ENCODE peak calls at places on chromosomes 5 and 9, in six cellular contexts. S, V, E, Q, K and H are unnamed samples.

GRCh38 chr9:134682026-134682425 is 40.4 kb downstream of the COL5A1 start:
- DNase-seq in S (no peak), V (no peak), E (no peak), Q (no peak), K (no peak), H (no peak)

GRCh38 chr9:118023649-118024048 is 319.4 kb downstream of the TLR4 start:
- DNase-seq in S (no peak), V (no peak), E (no peak), Q (no peak), K (no peak), H (no peak)

GRCh38 chr5:1536298-1537165 is 12.8 kb upstream of the LPCAT1 start:
- DNase-seq in S (peak; percentile 16), V (peak; percentile 20), E (no peak), Q (no peak), K (peak; percentile 29), H (peak; percentile 48)

GRCh38 chr5:4229866-4230265 is 634.2 kb downstream of the IRX1 start:
- DNase-seq in S (no peak), V (no peak), E (no peak), Q (no peak), K (no peak), H (no peak)

GRCh38 chr5:157708866-157709265 is 22.4 kb upstream of the THG1L start:
- DNase-seq in S (no peak), V (peak; percentile 40), E (no peak), Q (no peak), K (no peak), H (no peak)

GRCh38 chr5:142432369-142432863 is 107.6 kb upstream of the SPRY4 start:
- DNase-seq in S (no peak), V (no peak), E (no peak), Q (no peak), K (no peak), H (no peak)

GRCh38 chr9:75788006-75788634 is 102.4 kb upstream of the PCSK5 start:
- DNase-seq in S (no peak), V (no peak), E (no peak), Q (no peak), K (no peak), H (no peak)

GRCh38 chr5:32909207-32909606 is 198.1 kb downstream of the NPR3 start:
- DNase-seq in S (no peak), V (peak; percentile 63), E (no peak), Q (no peak), K (no peak), H (peak; percentile 26)

GRCh38 chr5:53090229-53090628 is 19.3 kb downstream of the MOCS2 start:
- DNase-seq in S (no peak), V (no peak), E (no peak), Q (no peak), K (no peak), H (no peak)

GRCh38 chr5:139140631-139141071 is 57.5 kb downstream of the SIL1 start:
- DNase-seq in S (no peak), V (peak; percentile 30), E (no peak), Q (no peak), K (no peak), H (no peak)

GRCh38 chr9:138120511-138121437 is 243.2 kb downstream of the CACNA1B start:
- DNase-seq in S (no peak), V (no peak), E (no peak), Q (no peak), K (no peak), H (no peak)

GRCh38 chr9:138118601-138119071 is 241.1 kb downstream of the CACNA1B start:
- DNase-seq in S (peak; percentile 19), V (no peak), E (no peak), Q (no peak), K (no peak), H (no peak)

GRCh38 chr9:138119202-138120027 is 241.8 kb downstream of the CACNA1B start:
- DNase-seq in S (no peak), V (no peak), E (no peak), Q (no peak), K (no peak), H (no peak)

GRCh38 chr9:138121438-138122050 is 244.0 kb downstream of the CACNA1B start:
- DNase-seq in S (no peak), V (no peak), E (no peak), Q (no peak), K (no peak), H (no peak)

DNA sequence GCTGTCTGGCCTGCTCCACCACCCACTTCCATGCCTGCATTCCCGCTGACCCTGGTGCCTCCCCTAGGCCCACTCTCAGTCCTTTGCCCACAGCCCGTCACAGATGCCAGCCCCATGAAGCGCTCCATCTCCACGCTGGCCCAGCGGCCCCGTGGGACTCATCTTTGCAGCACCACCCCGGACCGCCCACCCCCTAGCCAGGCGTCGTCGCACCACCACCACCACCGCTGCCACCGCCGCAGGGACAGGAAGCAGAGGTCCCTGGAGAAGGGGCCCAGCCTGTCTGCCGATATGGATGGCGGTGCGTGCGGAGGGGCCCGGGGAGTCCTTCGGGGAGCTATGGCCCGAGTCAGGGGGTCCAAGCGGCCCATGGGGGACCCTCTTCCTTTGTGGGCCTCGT is 242.5 kb downstream of the CACNA1B start:
- DNase-seq in S (no peak), V (no peak), E (no peak), Q (no peak), K (no peak), H (no peak)
- H2BK15ac ChIP-seq in S (no peak overlapping the region), V (no peak overlapping the region), E (no peak overlapping the region), Q (no peak overlapping the region), K (no peak overlapping the region), H (no peak overlapping the region)

DNA sequence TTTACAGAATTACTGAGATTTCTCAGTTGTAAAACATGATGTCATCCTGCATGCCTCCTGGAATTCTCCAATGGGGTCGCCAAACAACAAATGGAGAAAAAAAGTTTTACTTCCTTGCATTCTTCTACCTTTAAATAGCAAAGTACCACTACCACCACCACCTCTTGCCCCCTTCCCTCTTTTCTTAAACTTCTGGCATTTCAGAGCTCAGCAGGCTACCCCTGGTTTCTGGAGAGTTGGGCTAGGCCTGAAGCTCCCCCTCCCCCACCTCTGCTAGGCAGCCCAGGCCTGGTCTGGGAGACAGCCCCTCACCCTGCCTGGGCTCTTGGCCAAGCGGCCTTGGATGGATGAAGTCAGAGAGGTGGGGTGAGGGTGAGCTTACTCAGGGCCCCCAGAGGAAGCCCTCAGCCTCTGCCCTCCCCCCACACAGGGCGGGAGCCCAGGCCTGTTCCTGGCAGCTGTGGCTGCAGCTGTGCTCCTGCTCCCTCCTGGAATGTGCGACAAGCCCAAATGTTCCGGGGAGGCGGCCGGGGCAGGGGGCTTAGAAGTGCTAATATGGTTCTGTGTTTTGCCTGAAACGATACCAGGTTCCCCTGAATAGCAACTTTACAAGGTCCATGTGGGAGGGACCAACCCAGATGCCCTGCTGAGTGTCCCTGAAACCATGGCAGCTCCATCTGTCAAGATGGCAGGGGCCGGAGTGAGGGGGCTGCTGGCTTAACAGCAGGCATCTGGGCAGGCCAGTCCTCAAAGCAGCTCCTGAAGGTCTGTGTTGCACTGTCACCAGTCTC is 5.9 kb upstream of the CCIN start:
- DNase-seq in S (peak; percentile 92), V (peak; percentile 86), E (no peak), Q (peak; percentile 98), K (peak; percentile 85), H (peak; percentile 84)
- H4K8ac ChIP-seq in S (no peak overlapping the region), V (peak overlapping the region; percentile 96), E (no peak overlapping the region), Q (no peak overlapping the region), K (peak overlapping the region; percentile 77), H (peak overlapping the region; percentile 67)

GRCh38 chr5:170388240-170388639 is 927 bp downstream of the KCNMB1 start:
- DNase-seq in S (no peak), V (no peak), E (no peak), Q (no peak), K (no peak), H (no peak)

GRCh38 chr5:170388818-170389217 is 349 bp downstream of the KCNMB1 start:
- DNase-seq in S (no peak), V (no peak), E (no peak), Q (no peak), K (no peak), H (no peak)

GRCh38 chr5:170389250-170389902 is at the start of gene KCNMB1:
- DNase-seq in S (peak; percentile 37), V (no peak), E (no peak), Q (peak; percentile 37), K (no peak), H (no peak)

GRCh38 chr5:170386743-170387142 is 2.4 kb downstream of the KCNMB1 start:
- DNase-seq in S (no peak), V (no peak), E (no peak), Q (no peak), K (no peak), H (no peak)

GRCh38 chr5:170387775-170388174 is 1.4 kb downstream of the KCNMB1 start:
- DNase-seq in S (no peak), V (no peak), E (no peak), Q (no peak), K (no peak), H (no peak)
- H3K4me1 ChIP-seq in S (no peaks in the 10 kb centered on the region), V (no peaks in the 10 kb centered on the region), E (peaks cover 9% of the 10 kb centered on the region), Q (no peaks in the 10 kb centered on the region), K (no peaks in the 10 kb centered on the region), H (peaks cover 2% of the 10 kb centered on the region)

GRCh38 chr9:133460405-133461175 is 812 bp downstream of the CACFD1 start:
- DNase-seq in S (peak; percentile 82), V (no peak), E (peak; percentile 49), Q (peak; percentile 74), K (peak; percentile 78), H (peak; percentile 50)

GRCh38 chr9:133463234-133463863 is 3.6 kb downstream of the CACFD1 start:
- DNase-seq in S (peak; percentile 81), V (no peak), E (no peak), Q (peak; percentile 74), K (peak; percentile 64), H (no peak)

GRCh38 chr9:133459476-133460404 is at the start of gene CACFD1:
- DNase-seq in S (peak; percentile 98), V (peak; percentile 81), E (peak; percentile 98), Q (peak; percentile 99), K (peak; percentile 96), H (peak; percentile 95)

GRCh38 chr9:133463864-133464615 is 4.3 kb downstream of the CACFD1 start:
- DNase-seq in S (no peak), V (no peak), E (no peak), Q (no peak), K (no peak), H (no peak)

GRCh38 chr9:133461975-133462374 is 2.2 kb downstream of the CACFD1 start:
- DNase-seq in S (no peak), V (no peak), E (no peak), Q (no peak), K (no peak), H (no peak)
- H2BK15ac ChIP-seq in S (no peak overlapping the region), V (no peak overlapping the region), E (no peak overlapping the region), Q (no peak overlapping the region), K (no peak overlapping the region), H (no peak overlapping the region)